ENCODE peak calls at places on chromosome 13, in five cellular contexts. One of them, this sample, is unnamed.

GRCh38 chr13:109135018-109135417 is 505.6 kb downstream of the MYO16 start:
- DNase-seq in adrenal gland: no peak
- DNase-seq in NCI-H1694: no peak
- DNase-seq in effector CD4-positive, alpha-beta T cell: no peak
- DNase-seq in SW 1271: no peak
- DNase-seq in this sample: no peak

GRCh38 chr13:46516624-46517318 is 36.2 kb upstream of the LRCH1 start:
- DNase-seq in effector CD4-positive, alpha-beta T cell: no peak
- DNase-seq in adrenal gland: no peak
- DNase-seq in NCI-H1694: peak
- DNase-seq in SW 1271: no peak
- DNase-seq in this sample: no peak

GRCh38 chr13:63190742-63191141 is 1775.1 kb upstream of the PCDH20 start:
- DNase-seq in SW 1271: no peak
- DNase-seq in NCI-H1694: no peak
- DNase-seq in adrenal gland: no peak
- DNase-seq in effector CD4-positive, alpha-beta T cell: no peak
- DNase-seq in this sample: no peak

GRCh38 chr13:36428083-36428482 is 4.2 kb upstream of the CCNA1 start:
- DNase-seq in NCI-H1694: no peak
- DNase-seq in SW 1271: no peak
- DNase-seq in adrenal gland: no peak
- DNase-seq in effector CD4-positive, alpha-beta T cell: no peak
- DNase-seq in this sample: no peak

GRCh38 chr13:101152184-101152583 is 264.1 kb downstream of the NALCN start:
- DNase-seq in effector CD4-positive, alpha-beta T cell: no peak
- DNase-seq in NCI-H1694: no peak
- DNase-seq in SW 1271: no peak
- DNase-seq in adrenal gland: no peak
- DNase-seq in this sample: no peak

GRCh38 chr13:79973533-79973963 is 367.4 kb downstream of the SPRY2 start:
- DNase-seq in SW 1271: no peak
- DNase-seq in adrenal gland: no peak
- DNase-seq in effector CD4-positive, alpha-beta T cell: no peak
- DNase-seq in NCI-H1694: no peak
- DNase-seq in this sample: peak

GRCh38 chr13:91313103-91313502 is 34.4 kb upstream of the MIR17HG start:
- DNase-seq in SW 1271: no peak
- DNase-seq in effector CD4-positive, alpha-beta T cell: no peak
- DNase-seq in adrenal gland: no peak
- DNase-seq in NCI-H1694: no peak
- DNase-seq in this sample: peak

GRCh38 chr13:35470671-35471465 is 5.6 kb downstream of the MAB21L1 start:
- DNase-seq in effector CD4-positive, alpha-beta T cell: no peak
- DNase-seq in SW 1271: no peak
- DNase-seq in NCI-H1694: no peak
- DNase-seq in adrenal gland: peak
- DNase-seq in this sample: no peak

GRCh38 chr13:50130686-50131051 is 115.4 kb downstream of the KCNRG start:
- DNase-seq in SW 1271: no peak
- DNase-seq in NCI-H1694: no peak
- DNase-seq in effector CD4-positive, alpha-beta T cell: peak
- DNase-seq in adrenal gland: peak
- DNase-seq in this sample: no peak

GRCh38 chr13:73844986-73845385 is 289.2 kb downstream of the KLF12 start:
- DNase-seq in NCI-H1694: no peak
- DNase-seq in adrenal gland: no peak
- DNase-seq in effector CD4-positive, alpha-beta T cell: no peak
- DNase-seq in SW 1271: no peak
- DNase-seq in this sample: no peak

GRCh38 chr13:28321751-28322150 is 173.2 kb downstream of the FLT1 start:
- DNase-seq in SW 1271: no peak
- DNase-seq in effector CD4-positive, alpha-beta T cell: no peak
- DNase-seq in adrenal gland: no peak
- DNase-seq in NCI-H1694: no peak
- DNase-seq in this sample: no peak